ENCODE peak calls at places on chromosome 12, in six cellular contexts. One of them, this sample, is unnamed.

GRCh38 chr12:7638764-7639570 is 26.7 kb downstream of the APOBEC1 start:
- DNase-seq in CD4-positive, alpha-beta memory T cell: peak; percentile 85
- DNase-seq in aorta: peak; percentile 82
- DNase-seq in SK-N-SH: peak; percentile 77
- DNase-seq in prostate gland: peak; percentile 83
- DNase-seq in heart left ventricle: peak; percentile 73
- DNase-seq in this sample: peak; percentile 88

GRCh38 chr12:43847427-43847826 is 11.5 kb downstream of the TMEM117 start:
- DNase-seq in CD4-positive, alpha-beta memory T cell: no peak
- DNase-seq in aorta: no peak
- DNase-seq in SK-N-SH: no peak
- DNase-seq in prostate gland: no peak
- DNase-seq in heart left ventricle: no peak
- DNase-seq in this sample: no peak

GRCh38 chr12:17588968-17589367 is 501.0 kb downstream of the RERGL start:
- DNase-seq in CD4-positive, alpha-beta memory T cell: no peak
- DNase-seq in aorta: no peak
- DNase-seq in SK-N-SH: peak; percentile 13
- DNase-seq in prostate gland: no peak
- DNase-seq in heart left ventricle: no peak
- DNase-seq in this sample: peak; percentile 26

GRCh38 chr12:44154128-44154527 is 318.2 kb downstream of the TMEM117 start:
- DNase-seq in CD4-positive, alpha-beta memory T cell: no peak
- DNase-seq in aorta: no peak
- DNase-seq in SK-N-SH: no peak
- DNase-seq in prostate gland: no peak
- DNase-seq in heart left ventricle: no peak
- DNase-seq in this sample: no peak

GRCh38 chr12:92030618-92031017 is 115.0 kb downstream of the BTG1 start:
- DNase-seq in CD4-positive, alpha-beta memory T cell: peak; percentile 84
- DNase-seq in aorta: no peak
- DNase-seq in SK-N-SH: no peak
- DNase-seq in prostate gland: peak; percentile 84
- DNase-seq in heart left ventricle: no peak
- DNase-seq in this sample: peak; percentile 63

GRCh38 chr12:82567688-82568087 is 119.0 kb upstream of the TMTC2 start:
- DNase-seq in CD4-positive, alpha-beta memory T cell: no peak
- DNase-seq in aorta: no peak
- DNase-seq in SK-N-SH: no peak
- DNase-seq in prostate gland: no peak
- DNase-seq in heart left ventricle: no peak
- DNase-seq in this sample: no peak

GRCh38 chr12:65649126-65649525 is 175.2 kb upstream of the HMGA2 start:
- DNase-seq in CD4-positive, alpha-beta memory T cell: no peak
- DNase-seq in aorta: no peak
- DNase-seq in SK-N-SH: no peak
- DNase-seq in prostate gland: peak; percentile 28
- DNase-seq in heart left ventricle: no peak
- DNase-seq in this sample: no peak

GRCh38 chr12:94730846-94731245 is 80.5 kb upstream of the TMCC3 start:
- DNase-seq in CD4-positive, alpha-beta memory T cell: no peak
- DNase-seq in aorta: no peak
- DNase-seq in SK-N-SH: no peak
- DNase-seq in prostate gland: no peak
- DNase-seq in heart left ventricle: no peak
- DNase-seq in this sample: peak; percentile 9

GRCh38 chr12:12684375-12685106 is 11.4 kb downstream of the GPR19 start:
- DNase-seq in CD4-positive, alpha-beta memory T cell: no peak
- DNase-seq in aorta: peak; percentile 55
- DNase-seq in SK-N-SH: peak; percentile 75
- DNase-seq in prostate gland: no peak
- DNase-seq in heart left ventricle: peak; percentile 57
- DNase-seq in this sample: peak; percentile 69

GRCh38 chr12:57739914-57740538 is 1.5 kb upstream of the AGAP2 start:
- DNase-seq in CD4-positive, alpha-beta memory T cell: no peak
- DNase-seq in aorta: no peak
- DNase-seq in SK-N-SH: no peak
- DNase-seq in prostate gland: no peak
- DNase-seq in heart left ventricle: no peak
- DNase-seq in this sample: no peak
- H3K4me3 ChIP-seq in CD4-positive, alpha-beta memory T cell: peak overlapping the region; percentile 96
- H3K4me3 ChIP-seq in aorta: no peak overlapping the region
- H3K4me3 ChIP-seq in SK-N-SH: no peak overlapping the region
- H3K4me3 ChIP-seq in prostate gland: no peak overlapping the region
- H3K4me3 ChIP-seq in heart left ventricle: no peak overlapping the region
- H3K4me3 ChIP-seq in this sample: no peak overlapping the region

GRCh38 chr12:64609543-64610091 is 678 bp upstream of the RASSF3 start:
- DNase-seq in CD4-positive, alpha-beta memory T cell: peak; percentile 28
- DNase-seq in aorta: no peak
- DNase-seq in SK-N-SH: peak; percentile 43
- DNase-seq in prostate gland: no peak
- DNase-seq in heart left ventricle: no peak
- DNase-seq in this sample: no peak

GRCh38 chr12:64612843-64613242 is 2.5 kb downstream of the RASSF3 start:
- DNase-seq in CD4-positive, alpha-beta memory T cell: no peak
- DNase-seq in aorta: no peak
- DNase-seq in SK-N-SH: no peak
- DNase-seq in prostate gland: no peak
- DNase-seq in heart left ventricle: no peak
- DNase-seq in this sample: no peak

GRCh38 chr12:64610092-64610659 is at the start of gene RASSF3:
- DNase-seq in CD4-positive, alpha-beta memory T cell: peak; percentile 74
- DNase-seq in aorta: peak; percentile 83
- DNase-seq in SK-N-SH: peak; percentile 94
- DNase-seq in prostate gland: peak; percentile 69
- DNase-seq in heart left ventricle: peak; percentile 84
- DNase-seq in this sample: peak; percentile 88

GRCh38 chr12:64610660-64611429 is 550 bp downstream of the RASSF3 start:
- DNase-seq in CD4-positive, alpha-beta memory T cell: peak; percentile 60
- DNase-seq in aorta: peak; percentile 87
- DNase-seq in SK-N-SH: peak; percentile 82
- DNase-seq in prostate gland: peak; percentile 14
- DNase-seq in heart left ventricle: peak; percentile 81
- DNase-seq in this sample: peak; percentile 68

DNA sequence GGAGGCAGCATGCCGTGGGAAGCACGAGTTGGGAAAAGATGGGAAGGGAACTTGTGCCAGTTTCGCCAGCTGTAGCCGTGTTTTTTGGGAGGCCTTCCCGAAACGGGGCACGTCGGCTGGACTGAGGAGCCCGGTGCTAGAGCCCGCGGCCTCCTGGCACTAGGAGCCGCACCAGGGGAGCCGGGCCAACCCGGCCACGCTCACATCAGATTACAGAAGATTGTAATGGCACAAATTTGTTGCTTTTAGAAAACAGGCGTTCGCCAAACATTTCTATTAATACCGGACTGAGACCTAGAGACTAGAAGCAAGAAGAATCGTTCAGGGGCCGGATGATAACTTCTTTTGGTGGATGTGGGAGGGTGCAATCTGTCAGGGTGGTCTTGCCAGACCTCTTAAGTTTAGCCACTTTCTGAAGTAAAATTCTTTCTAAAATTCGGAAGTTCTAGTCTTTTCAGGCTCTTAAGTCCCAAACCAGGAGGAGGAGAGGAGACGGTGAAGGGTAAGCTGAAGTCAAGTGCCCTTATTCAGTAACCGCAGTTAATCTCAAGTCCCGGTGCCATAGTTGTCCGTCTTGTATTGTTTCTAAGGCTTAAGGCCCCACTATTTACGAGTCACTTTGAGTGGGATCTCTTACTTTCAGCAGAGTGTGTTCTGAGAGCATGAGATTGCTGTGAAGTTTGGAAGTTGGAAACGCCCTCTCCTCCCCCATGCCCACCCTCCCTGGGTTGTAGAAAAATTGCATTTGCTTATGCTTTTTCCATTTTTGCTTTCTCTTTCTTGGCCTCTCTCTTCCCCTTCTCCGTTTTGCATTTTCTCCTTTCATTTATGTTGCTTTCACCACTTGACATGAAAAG is 1.4 kb downstream of the RASSF3 start:
- DNase-seq in CD4-positive, alpha-beta memory T cell: peak; percentile 34
- DNase-seq in aorta: peak; percentile 69
- DNase-seq in SK-N-SH: peak; percentile 66
- DNase-seq in prostate gland: peak; percentile 25
- DNase-seq in heart left ventricle: peak; percentile 63
- DNase-seq in this sample: peak; percentile 42
- H3K4me1 ChIP-seq in CD4-positive, alpha-beta memory T cell: peaks cover 56% of the 10 kb centered on the region
- H3K4me1 ChIP-seq in aorta: no peaks in the 10 kb centered on the region
- H3K4me1 ChIP-seq in SK-N-SH: peaks cover 18% of the 10 kb centered on the region
- H3K4me1 ChIP-seq in prostate gland: no peaks in the 10 kb centered on the region
- H3K4me1 ChIP-seq in heart left ventricle: peaks cover 47% of the 10 kb centered on the region
- H3K4me1 ChIP-seq in this sample: no peaks in the 10 kb centered on the region

DNA sequence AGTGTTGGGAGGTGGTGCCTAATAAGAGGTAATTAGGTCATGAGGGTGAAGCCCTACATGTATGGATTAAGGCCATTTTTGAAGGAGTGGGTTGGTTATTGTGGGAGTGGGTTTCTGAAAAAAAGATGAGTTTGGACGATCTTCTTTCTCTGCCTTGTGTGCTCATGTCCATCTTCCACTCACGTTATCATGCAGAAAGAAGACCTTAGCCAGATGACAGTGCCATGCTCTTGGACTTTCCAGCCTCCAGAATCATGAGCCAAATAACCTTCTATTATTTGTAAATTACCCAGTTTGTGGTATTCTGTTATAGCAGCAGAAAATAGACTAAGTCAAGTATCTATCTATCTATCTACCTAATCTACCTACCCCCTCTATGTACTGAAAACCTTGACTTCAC is 71.9 kb downstream of the SDR9C7 start:
- DNase-seq in CD4-positive, alpha-beta memory T cell: no peak
- DNase-seq in aorta: no peak
- DNase-seq in SK-N-SH: no peak
- DNase-seq in prostate gland: no peak
- DNase-seq in heart left ventricle: no peak
- DNase-seq in this sample: no peak
- H3K9me3 ChIP-seq in CD4-positive, alpha-beta memory T cell: peaks cover 31% of the 10 kb centered on the region
- H3K9me3 ChIP-seq in aorta: peaks cover 15% of the 10 kb centered on the region
- H3K9me3 ChIP-seq in SK-N-SH: no peaks in the 10 kb centered on the region
- H3K9me3 ChIP-seq in prostate gland: no peaks in the 10 kb centered on the region
- H3K9me3 ChIP-seq in heart left ventricle: peaks cover 47% of the 10 kb centered on the region
- H3K9me3 ChIP-seq in this sample: peaks cover 4% of the 10 kb centered on the region

GRCh38 chr12:113911971-113912760 is 54.0 kb downstream of the RBM19 start:
- DNase-seq in CD4-positive, alpha-beta memory T cell: no peak
- DNase-seq in aorta: no peak
- DNase-seq in SK-N-SH: no peak
- DNase-seq in prostate gland: no peak
- DNase-seq in heart left ventricle: no peak
- DNase-seq in this sample: no peak
- H3K4me3 ChIP-seq in CD4-positive, alpha-beta memory T cell: no peak overlapping the region
- H3K4me3 ChIP-seq in aorta: no peak overlapping the region
- H3K4me3 ChIP-seq in SK-N-SH: no peak overlapping the region
- H3K4me3 ChIP-seq in prostate gland: no peak overlapping the region
- H3K4me3 ChIP-seq in heart left ventricle: no peak overlapping the region
- H3K4me3 ChIP-seq in this sample: no peak overlapping the region

GRCh38 chr12:120117961-120118709 is 1.6 kb upstream of the RAB35 start:
- DNase-seq in CD4-positive, alpha-beta memory T cell: no peak
- DNase-seq in aorta: no peak
- DNase-seq in SK-N-SH: no peak
- DNase-seq in prostate gland: no peak
- DNase-seq in heart left ventricle: no peak
- DNase-seq in this sample: no peak

GRCh38 chr12:120116792-120117651 is 469 bp upstream of the RAB35 start:
- DNase-seq in CD4-positive, alpha-beta memory T cell: peak; percentile 98
- DNase-seq in aorta: peak; percentile 97
- DNase-seq in SK-N-SH: peak; percentile 100
- DNase-seq in prostate gland: peak; percentile 93
- DNase-seq in heart left ventricle: peak; percentile 96
- DNase-seq in this sample: peak; percentile 94

GRCh38 chr12:120116443-120116791 is at the start of gene RAB35:
- DNase-seq in CD4-positive, alpha-beta memory T cell: no peak
- DNase-seq in aorta: no peak
- DNase-seq in SK-N-SH: no peak
- DNase-seq in prostate gland: no peak
- DNase-seq in heart left ventricle: no peak
- DNase-seq in this sample: no peak

GRCh38 chr12:120115066-120115465 is 1.5 kb downstream of the RAB35 start:
- DNase-seq in CD4-positive, alpha-beta memory T cell: no peak
- DNase-seq in aorta: no peak
- DNase-seq in SK-N-SH: no peak
- DNase-seq in prostate gland: no peak
- DNase-seq in heart left ventricle: no peak
- DNase-seq in this sample: no peak

DNA sequence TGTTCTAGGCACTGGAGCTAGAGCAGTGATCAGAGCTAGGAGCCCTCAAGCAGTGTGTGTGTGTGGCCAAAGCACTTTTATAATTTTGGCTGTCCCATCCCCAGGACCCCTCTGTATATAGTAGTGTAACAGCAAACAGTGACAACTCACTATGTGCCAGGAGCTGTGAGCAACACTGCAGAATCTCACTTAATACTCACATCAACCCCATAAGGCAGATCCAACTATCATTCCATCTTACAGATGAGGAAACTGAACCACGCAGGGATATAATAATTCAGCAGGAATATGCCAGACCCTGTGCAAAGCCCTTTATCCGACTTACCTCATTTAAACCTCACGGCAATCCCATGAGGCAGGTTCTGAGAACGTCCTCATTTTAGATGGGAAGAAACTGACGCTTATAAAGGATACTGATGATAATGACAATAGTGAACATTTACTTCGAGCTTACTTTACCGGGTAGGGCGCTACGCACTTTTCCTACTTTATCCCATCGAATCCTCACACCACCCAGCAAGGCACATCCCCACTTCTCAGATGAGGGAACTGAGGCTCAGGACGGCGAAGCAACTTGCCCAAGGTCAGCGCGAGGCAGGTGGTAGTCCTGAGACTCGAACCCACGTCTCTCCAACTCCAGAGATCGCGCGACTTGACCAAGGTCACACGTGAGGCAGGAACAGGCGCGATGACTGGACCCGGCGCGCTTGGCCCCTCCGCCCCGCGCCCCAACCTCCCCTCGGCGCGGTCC is 686 bp downstream of the RAB35 start:
- DNase-seq in CD4-positive, alpha-beta memory T cell: no peak
- DNase-seq in aorta: peak; percentile 54
- DNase-seq in SK-N-SH: no peak
- DNase-seq in prostate gland: no peak
- DNase-seq in heart left ventricle: no peak
- DNase-seq in this sample: peak; percentile 44
- H3K4me1 ChIP-seq in CD4-positive, alpha-beta memory T cell: peaks cover 84% of the 10 kb centered on the region
- H3K4me1 ChIP-seq in aorta: peaks cover 10% of the 10 kb centered on the region
- H3K4me1 ChIP-seq in SK-N-SH: peaks cover 25% of the 10 kb centered on the region
- H3K4me1 ChIP-seq in prostate gland: peaks cover 14% of the 10 kb centered on the region
- H3K4me1 ChIP-seq in heart left ventricle: peaks cover 81% of the 10 kb centered on the region
- H3K4me1 ChIP-seq in this sample: peaks cover 3% of the 10 kb centered on the region

DNA sequence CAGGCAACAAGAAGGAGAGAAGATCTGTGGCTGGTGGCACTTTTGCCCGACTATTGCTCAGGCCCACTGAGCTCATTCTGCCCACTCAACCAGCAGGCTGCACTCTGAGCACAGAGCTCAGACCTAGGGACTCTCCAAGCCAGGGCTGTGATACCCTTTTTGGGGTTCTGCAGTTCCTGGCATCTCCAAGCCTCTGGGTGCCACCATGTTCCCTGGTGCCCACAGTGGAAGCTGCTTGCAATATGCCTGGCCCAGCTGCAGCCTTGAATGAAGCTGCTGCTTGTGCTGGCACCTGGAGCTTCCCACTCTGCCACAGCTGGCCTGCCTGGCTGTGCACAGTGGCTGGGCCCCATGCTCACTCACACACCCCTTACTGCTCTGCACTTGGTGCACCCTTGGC is 236.1 kb downstream of the ADGRD1 start:
- DNase-seq in CD4-positive, alpha-beta memory T cell: no peak
- DNase-seq in aorta: no peak
- DNase-seq in SK-N-SH: no peak
- DNase-seq in prostate gland: no peak
- DNase-seq in heart left ventricle: no peak
- DNase-seq in this sample: no peak
- H3K9me3 ChIP-seq in CD4-positive, alpha-beta memory T cell: no peaks in the 10 kb centered on the region
- H3K9me3 ChIP-seq in aorta: no peaks in the 10 kb centered on the region
- H3K9me3 ChIP-seq in SK-N-SH: no peaks in the 10 kb centered on the region
- H3K9me3 ChIP-seq in prostate gland: no peaks in the 10 kb centered on the region
- H3K9me3 ChIP-seq in heart left ventricle: no peaks in the 10 kb centered on the region
- H3K9me3 ChIP-seq in this sample: no peaks in the 10 kb centered on the region

This sample was measured in SJCRH30.